ENCODE peak calls at places on chromosomes 11 and 22, in six cellular contexts. One of them, this sample, is unnamed.

GRCh38 chr11:31199403-31199802 is 170.1 kb downstream of the DCDC1 start:
- DNase-seq in psoas muscle: no peak
- DNase-seq in H1: no peak
- DNase-seq in endodermal cell: no peak
- DNase-seq in tibial nerve: no peak
- DNase-seq in kidney: no peak
- DNase-seq in this sample: no peak

GRCh38 chr22:46538816-46539163 is 1.4 kb upstream of the CELSR1 start:
- DNase-seq in psoas muscle: no peak
- DNase-seq in tibial nerve: no peak
- DNase-seq in H1: no peak
- DNase-seq in endodermal cell: no peak
- DNase-seq in kidney: no peak
- DNase-seq in this sample: no peak

GRCh38 chr22:39712081-39712480 is 141.5 kb downstream of the CACNA1I start:
- DNase-seq in endodermal cell: no peak
- DNase-seq in tibial nerve: no peak
- DNase-seq in kidney: no peak
- DNase-seq in H1: no peak
- DNase-seq in psoas muscle: no peak
- DNase-seq in this sample: no peak

GRCh38 chr11:76823481-76824028 is 37.2 kb upstream of the ACER3 start:
- DNase-seq in H1: peak
- DNase-seq in endodermal cell: peak
- DNase-seq in psoas muscle: no peak
- DNase-seq in tibial nerve: no peak
- DNase-seq in kidney: no peak
- DNase-seq in this sample: peak

GRCh38 chr11:15300282-15300681 is 185.6 kb downstream of the INSC start:
- DNase-seq in psoas muscle: no peak
- DNase-seq in H1: no peak
- DNase-seq in kidney: no peak
- DNase-seq in tibial nerve: no peak
- DNase-seq in endodermal cell: no peak
- DNase-seq in this sample: no peak

GRCh38 chr11:86519064-86519911 is 144.6 kb downstream of the CCDC81 start:
- DNase-seq in endodermal cell: no peak
- DNase-seq in H1: no peak
- DNase-seq in psoas muscle: no peak
- DNase-seq in kidney: no peak
- DNase-seq in tibial nerve: no peak
- DNase-seq in this sample: no peak

GRCh38 chr11:75525433-75526191 is at the start of gene GDPD5:
- DNase-seq in tibial nerve: peak
- DNase-seq in endodermal cell: peak
- DNase-seq in kidney: peak
- DNase-seq in psoas muscle: peak
- DNase-seq in H1: peak
- DNase-seq in this sample: peak

GRCh38 chr11:9957072-9957471 is 293.2 kb downstream of the SWAP70 start:
- DNase-seq in kidney: no peak
- DNase-seq in psoas muscle: no peak
- DNase-seq in tibial nerve: no peak
- DNase-seq in endodermal cell: no peak
- DNase-seq in H1: no peak
- DNase-seq in this sample: no peak

GRCh38 chr11:78022397-78023396 is at the start of gene KCTD14:
- DNase-seq in psoas muscle: no peak
- DNase-seq in tibial nerve: no peak
- DNase-seq in H1: peak
- DNase-seq in kidney: peak
- DNase-seq in endodermal cell: peak
- DNase-seq in this sample: peak

GRCh38 chr11:128908391-128909246 is 17.5 kb downstream of the KCNJ5 start:
- DNase-seq in kidney: peak
- DNase-seq in endodermal cell: no peak
- DNase-seq in H1: no peak
- DNase-seq in psoas muscle: peak
- DNase-seq in tibial nerve: no peak
- DNase-seq in this sample: no peak

GRCh38 chr11:75717608-75718403 is at the start of gene MOGAT2:
- DNase-seq in kidney: no peak
- DNase-seq in endodermal cell: no peak
- DNase-seq in tibial nerve: no peak
- DNase-seq in psoas muscle: no peak
- DNase-seq in H1: no peak
- DNase-seq in this sample: no peak

GRCh38 chr11:86624366-86624765 is 48.0 kb downstream of the ME3 start:
- DNase-seq in psoas muscle: no peak
- DNase-seq in tibial nerve: no peak
- DNase-seq in kidney: no peak
- DNase-seq in H1: no peak
- DNase-seq in endodermal cell: no peak
- DNase-seq in this sample: no peak

GRCh38 chr11:10022764-10023163 is 271.3 kb downstream of the SBF2 start:
- DNase-seq in kidney: no peak
- DNase-seq in psoas muscle: no peak
- DNase-seq in tibial nerve: no peak
- DNase-seq in endodermal cell: no peak
- DNase-seq in H1: no peak
- DNase-seq in this sample: no peak

GRCh38 chr22:28497188-28497587 is 182.5 kb downstream of the TTC28 start:
- DNase-seq in H1: no peak
- DNase-seq in kidney: no peak
- DNase-seq in psoas muscle: no peak
- DNase-seq in tibial nerve: no peak
- DNase-seq in endodermal cell: no peak
- DNase-seq in this sample: no peak

GRCh38 chr11:84165139-84165538 is 879.0 kb upstream of the CCDC90B start:
- DNase-seq in tibial nerve: no peak
- DNase-seq in psoas muscle: no peak
- DNase-seq in H1: no peak
- DNase-seq in kidney: no peak
- DNase-seq in endodermal cell: no peak
- DNase-seq in this sample: no peak

GRCh38 chr22:47064416-47064815 is 302.0 kb downstream of the TBC1D22A start:
- DNase-seq in H1: no peak
- DNase-seq in psoas muscle: no peak
- DNase-seq in kidney: no peak
- DNase-seq in endodermal cell: peak
- DNase-seq in tibial nerve: no peak
- DNase-seq in this sample: no peak

GRCh38 chr22:43211941-43212433 is 25.1 kb upstream of the TTLL12 start:
- DNase-seq in tibial nerve: no peak
- DNase-seq in psoas muscle: no peak
- DNase-seq in endodermal cell: no peak
- DNase-seq in H1: no peak
- DNase-seq in kidney: peak
- DNase-seq in this sample: no peak

GRCh38 chr11:11401960-11402359 is 48.9 kb upstream of the CSNK2A3 start:
- DNase-seq in psoas muscle: no peak
- DNase-seq in tibial nerve: no peak
- DNase-seq in H1: no peak
- DNase-seq in endodermal cell: no peak
- DNase-seq in kidney: no peak
- DNase-seq in this sample: no peak

DNA sequence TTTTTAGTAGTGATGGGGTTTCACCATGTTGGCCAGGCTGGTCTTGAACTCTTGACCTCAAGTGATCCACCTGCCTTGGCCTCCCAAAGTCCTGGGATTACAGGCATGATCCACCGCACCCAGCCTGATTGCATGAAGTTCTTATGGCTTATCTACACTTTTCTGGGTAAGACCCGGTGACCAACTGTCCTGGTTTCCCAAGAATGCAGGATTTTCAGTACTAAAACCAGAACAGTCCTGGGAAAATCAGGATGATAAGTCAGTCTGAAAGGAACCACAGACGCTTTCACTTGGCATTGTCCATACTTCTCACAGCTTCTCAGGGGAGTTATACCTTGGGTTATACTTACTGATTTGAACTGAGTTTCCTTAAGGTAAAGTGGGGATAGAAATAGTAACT is 1.4 kb upstream of the BPIFC start:
- DNase-seq in psoas muscle: no peak
- DNase-seq in tibial nerve: no peak
- DNase-seq in kidney: no peak
- DNase-seq in endodermal cell: no peak
- DNase-seq in H1: no peak
- DNase-seq in this sample: no peak
- H3K27ac ChIP-seq in psoas muscle: no peak
- H3K27ac ChIP-seq in tibial nerve: no peak
- H3K27ac ChIP-seq in kidney: no peak
- H3K27ac ChIP-seq in endodermal cell: no peak
- H3K27ac ChIP-seq in H1: no peak
- H3K27ac ChIP-seq in this sample: no peak

DNA sequence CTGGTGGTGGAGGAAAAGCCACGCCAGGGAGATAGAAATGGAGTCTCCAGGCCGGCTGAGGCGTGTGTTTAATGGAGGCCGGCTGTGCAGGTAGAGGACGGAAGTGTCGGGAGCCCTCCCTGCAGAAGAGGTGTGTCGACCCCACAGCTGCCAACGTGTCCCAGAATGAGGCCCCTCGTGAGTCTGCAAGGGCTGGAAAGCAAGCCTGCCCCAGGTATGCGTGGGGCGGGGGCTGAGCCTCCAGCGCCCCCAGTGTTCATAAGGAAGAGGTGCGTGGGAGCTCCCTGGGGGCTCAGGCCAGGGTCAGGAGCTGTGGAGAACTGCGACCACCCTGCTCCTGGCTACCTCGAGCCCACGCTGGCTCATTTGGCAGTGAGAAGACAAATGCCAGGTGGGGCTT is 38.0 kb upstream of the JAM3 start:
- DNase-seq in psoas muscle: no peak
- DNase-seq in tibial nerve: no peak
- DNase-seq in endodermal cell: peak
- DNase-seq in kidney: no peak
- DNase-seq in H1: peak
- DNase-seq in this sample: no peak
- TF ChIP-seq CTCF in psoas muscle: no peak
- TF ChIP-seq CTCF in tibial nerve: no peak
- TF ChIP-seq CTCF in endodermal cell: peak
- TF ChIP-seq CTCF in kidney: no peak
- TF ChIP-seq CTCF in H1: peak
- TF ChIP-seq CTCF in this sample: no peak

GRCh38 chr11:32229566-32230240 is 138.8 kb downstream of the RCN1 start:
- DNase-seq in endodermal cell: no peak
- DNase-seq in psoas muscle: no peak
- DNase-seq in H1: no peak
- DNase-seq in tibial nerve: no peak
- DNase-seq in kidney: no peak
- DNase-seq in this sample: no peak
- H3K4me3 ChIP-seq in endodermal cell: no peak
- H3K4me3 ChIP-seq in psoas muscle: no peak
- H3K4me3 ChIP-seq in H1: no peak
- H3K4me3 ChIP-seq in tibial nerve: no peak
- H3K4me3 ChIP-seq in kidney: no peak
- H3K4me3 ChIP-seq in this sample: no peak

DNA sequence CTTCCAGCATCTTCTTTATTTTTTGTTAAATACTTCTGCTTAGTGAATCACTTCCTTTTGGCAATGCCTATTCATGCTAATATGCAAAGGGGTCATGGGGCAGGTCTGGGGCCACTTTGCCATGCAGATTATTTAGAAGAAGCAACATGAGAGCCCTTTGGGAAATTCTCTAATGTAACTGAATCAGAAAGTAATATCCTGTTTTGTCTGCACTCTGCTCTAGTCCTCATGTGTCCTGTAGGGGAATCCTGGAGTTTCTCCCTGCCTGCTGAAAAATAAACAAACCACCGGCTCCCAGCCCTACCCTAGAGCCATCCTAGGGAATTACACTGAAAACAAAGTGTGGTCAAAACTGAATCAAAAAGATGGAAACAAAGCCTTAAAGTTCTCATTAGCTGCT is 176.4 kb upstream of the POU2AF2 start:
- DNase-seq in H1: no peak
- DNase-seq in kidney: no peak
- DNase-seq in endodermal cell: peak
- DNase-seq in psoas muscle: no peak
- DNase-seq in tibial nerve: no peak
- DNase-seq in this sample: no peak
- H3K27ac ChIP-seq in H1: no peak
- H3K27ac ChIP-seq in kidney: no peak
- H3K27ac ChIP-seq in endodermal cell: no peak
- H3K27ac ChIP-seq in psoas muscle: no peak
- H3K27ac ChIP-seq in tibial nerve: no peak
- H3K27ac ChIP-seq in this sample: no peak

DNA sequence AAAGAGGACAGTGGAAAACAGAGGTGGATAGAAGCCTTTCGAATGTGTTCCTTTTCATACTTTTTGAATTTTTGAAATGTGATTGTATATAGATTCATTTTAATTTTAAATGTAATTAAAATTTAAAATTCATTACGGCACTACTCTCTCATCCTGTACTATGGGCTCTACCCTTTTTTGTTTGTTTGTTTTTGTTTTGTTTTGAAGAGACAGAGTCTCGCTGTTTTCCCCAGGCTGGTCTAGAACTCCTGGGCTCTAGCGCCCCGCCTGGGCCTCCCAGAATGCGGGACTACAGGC is 11.9 kb upstream of the HDHD5 start:
- DNase-seq in H1: no peak
- DNase-seq in kidney: no peak
- DNase-seq in tibial nerve: no peak
- DNase-seq in psoas muscle: no peak
- DNase-seq in endodermal cell: no peak
- DNase-seq in this sample: no peak
- TF ChIP-seq CTCF in H1: peak
- TF ChIP-seq CTCF in kidney: no peak
- TF ChIP-seq CTCF in tibial nerve: no peak
- TF ChIP-seq CTCF in psoas muscle: no peak
- TF ChIP-seq CTCF in endodermal cell: no peak
- TF ChIP-seq CTCF in this sample: no peak

GRCh38 chr11:1863352-1864215 is 10.7 kb downstream of the LSP1 start:
- DNase-seq in psoas muscle: peak
- DNase-seq in tibial nerve: peak
- DNase-seq in H1: no peak
- DNase-seq in endodermal cell: peak
- DNase-seq in kidney: peak
- DNase-seq in this sample: peak
- H3K4me3 ChIP-seq in psoas muscle: peak
- H3K4me3 ChIP-seq in tibial nerve: no peak
- H3K4me3 ChIP-seq in H1: no peak
- H3K4me3 ChIP-seq in endodermal cell: no peak
- H3K4me3 ChIP-seq in kidney: no peak
- H3K4me3 ChIP-seq in this sample: no peak

DNA sequence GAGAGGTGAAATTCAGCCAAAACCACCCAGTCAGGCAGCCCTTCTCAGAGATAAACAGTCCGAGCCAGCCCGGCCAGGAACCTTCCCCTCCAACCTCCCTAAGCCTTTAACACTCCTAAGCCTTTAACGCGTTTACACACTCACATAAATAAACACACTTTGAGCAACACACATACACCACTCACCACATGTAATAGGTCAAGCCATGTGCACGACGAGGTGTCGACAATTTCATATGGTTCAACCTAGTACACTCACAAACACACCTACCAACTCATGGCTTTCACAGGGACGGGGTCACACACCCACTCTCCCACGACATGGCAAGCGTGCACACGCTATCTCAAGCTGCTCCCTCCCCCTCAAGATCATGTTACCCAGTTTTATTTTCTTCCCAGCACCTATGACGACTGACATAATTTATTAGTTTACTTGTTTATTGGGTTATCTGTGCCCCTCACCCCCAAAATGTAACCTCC is 15.5 kb downstream of the SLC43A1 start:
- DNase-seq in tibial nerve: no peak
- DNase-seq in kidney: no peak
- DNase-seq in psoas muscle: no peak
- DNase-seq in endodermal cell: no peak
- DNase-seq in H1: no peak
- DNase-seq in this sample: no peak
- H3K27ac ChIP-seq in tibial nerve: peak
- H3K27ac ChIP-seq in kidney: peak
- H3K27ac ChIP-seq in psoas muscle: peak
- H3K27ac ChIP-seq in endodermal cell: no peak
- H3K27ac ChIP-seq in H1: no peak
- H3K27ac ChIP-seq in this sample: no peak